ENCODE peak calls at places on chromosomes 12 and 14, in ten cellular contexts. P, S, R, B, E, A, X, D, Q and Y are unnamed samples.

GRCh38 chr12:108765289-108765764 is 34.0 kb upstream of the CORO1C start:
- DNase-seq in R (no peak), Q (no peak), E (no peak), X (no peak), B (no peak), A (no peak), P (no peak), D (no peak), S (no peak), Y (no peak)

GRCh38 chr12:20588057-20588456 is 107.1 kb upstream of the SLCO1C1 start:
- DNase-seq in P (no peak), E (no peak), B (no peak), R (no peak), S (no peak), X (no peak), Q (no peak), A (no peak), D (no peak), Y (no peak)

GRCh38 chr12:26269554-26270284 is 74.3 kb downstream of the SSPN start:
- DNase-seq in B (no peak), E (no peak), D (no peak), Q (no peak), R (no peak), S (no peak), X (no peak), A (no peak), P (no peak), Y (no peak)

GRCh38 chr12:97555547-97556200 is 93.1 kb downstream of the RMST start:
- DNase-seq in D (no peak), R (no peak), S (no peak), P (no peak), A (no peak), X (no peak), B (no peak), E (no peak), Q (no peak), Y (no peak)

GRCh38 chr12:65495233-65495632 is 216.8 kb downstream of the MSRB3 start:
- DNase-seq in A (no peak), X (peak), B (peak), Q (peak), R (no peak), E (peak), P (peak), S (no peak), D (peak), Y (peak)

GRCh38 chr12:41521872-41522379 is 333.8 kb downstream of the PDZRN4 start:
- DNase-seq in D (peak), R (no peak), X (peak), B (peak), P (no peak), Q (no peak), S (no peak), E (peak), A (no peak), Y (peak)

GRCh38 chr12:101823891-101824290 is 6.9 kb downstream of the GNPTAB start:
- DNase-seq in E (peak), A (peak), Q (peak), P (peak), B (no peak), X (peak), S (peak), D (peak), R (no peak), Y (no peak)

GRCh38 chr14:101858791-101859537 is 97.5 kb downstream of the PPP2R5C start:
- DNase-seq in S (no peak), D (no peak), A (no peak), Q (no peak), B (no peak), E (no peak), R (peak), X (no peak), P (no peak), Y (no peak)

GRCh38 chr12:27001663-27002062 is 12.5 kb downstream of the TM7SF3 start:
- DNase-seq in D (no peak), P (no peak), Q (no peak), R (no peak), E (no peak), B (no peak), S (no peak), X (no peak), A (no peak), Y (no peak)

DNA sequence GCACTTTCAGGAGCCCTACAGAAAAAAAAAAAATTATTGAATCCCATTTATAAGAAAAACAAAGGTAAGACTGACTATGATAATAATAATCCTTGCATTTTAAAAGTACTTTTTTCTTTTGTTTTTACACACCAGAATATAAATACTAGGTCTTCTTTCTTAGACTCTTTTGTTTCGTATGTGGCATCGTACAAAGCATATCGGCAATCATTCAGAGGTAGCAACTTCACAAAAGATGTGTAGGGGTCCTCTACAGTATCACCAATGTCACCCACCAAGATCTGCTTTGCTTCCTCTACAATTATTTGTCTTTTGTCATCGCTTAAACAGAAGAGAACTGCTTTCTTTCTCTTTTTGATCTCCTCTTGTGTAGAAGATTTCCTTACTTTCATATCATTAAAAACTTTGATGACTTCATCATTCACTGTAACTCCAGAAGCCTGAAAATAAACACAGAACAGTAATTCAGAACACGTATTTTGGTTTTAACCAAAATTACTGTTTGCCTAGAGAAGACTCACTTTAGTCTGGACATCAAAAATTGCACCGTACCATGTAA is 1.2 kb downstream of the CFL2 start:
- DNase-seq in X (no peak), D (no peak), A (no peak), B (no peak), S (no peak), E (no peak), R (no peak), P (no peak), Q (no peak), Y (no peak)
- H3K4me3 ChIP-seq in X (peak), D (peak), A (peak), B (peak), S (no peak), E (peak), R (peak), P (peak), Q (peak), Y (peak)

GRCh38 chr14:105858676-105859025 is 332.3 kb downstream of the TMEM121 start:
- DNase-seq in Q (no peak), P (no peak), R (peak), D (no peak), E (no peak), A (no peak), X (peak), S (peak), B (no peak), Y (no peak)
- H3K4me3 ChIP-seq in Q (no peak), P (no peak), R (no peak), D (no peak), E (no peak), A (no peak), X (peak), S (no peak), B (no peak), Y (no peak)

GRCh38 chr12:57766464-57767311 is at the start of gene CYP27B1:
- DNase-seq in P (no peak), B (no peak), E (peak), D (peak), A (no peak), R (peak), X (no peak), S (peak), Q (no peak), Y (peak)

GRCh38 chr12:57763881-57764661 is 2.8 kb downstream of the CYP27B1 start:
- DNase-seq in E (no peak), A (no peak), R (no peak), B (no peak), Q (no peak), P (no peak), X (no peak), S (no peak), D (no peak), Y (no peak)

GRCh38 chr12:57764662-57765002 is 2.2 kb downstream of the CYP27B1 start:
- DNase-seq in R (no peak), A (no peak), D (no peak), P (no peak), X (no peak), Q (no peak), S (no peak), B (no peak), E (no peak), Y (no peak)

GRCh38 chr12:57765698-57766463 is 997 bp downstream of the CYP27B1 start:
- DNase-seq in D (no peak), B (no peak), S (no peak), E (peak), A (no peak), Q (no peak), P (no peak), R (no peak), X (no peak), Y (no peak)

GRCh38 chr12:57765003-57765697 is 1.7 kb downstream of the CYP27B1 start:
- DNase-seq in B (no peak), R (peak), D (no peak), E (peak), Q (peak), P (no peak), A (peak), S (no peak), X (peak), Y (peak)
- H3K4me3 ChIP-seq in B (peak), R (peak), D (peak), E (peak), Q (peak), P (peak), A (peak), S (no peak), X (peak), Y (peak)

GRCh38 chr14:34233619-34234018 is 228.4 kb downstream of the SPTSSA start:
- DNase-seq in S (no peak), B (no peak), D (no peak), E (no peak), P (no peak), X (no peak), A (no peak), Q (no peak), R (no peak), Y (no peak)
- H3K4me3 ChIP-seq in S (no peak), B (no peak), D (no peak), E (no peak), P (no peak), X (no peak), A (no peak), Q (no peak), R (no peak), Y (no peak)

GRCh38 chr12:71439613-71440392 is at the start of gene LGR5:
- DNase-seq in S (peak), R (no peak), A (no peak), D (peak), E (peak), B (peak), X (peak), P (no peak), Q (no peak), Y (peak)

GRCh38 chr12:71441350-71441748 is 1.8 kb downstream of the LGR5 start:
- DNase-seq in R (no peak), Q (no peak), B (no peak), S (no peak), X (no peak), A (no peak), D (no peak), E (no peak), P (no peak), Y (no peak)

GRCh38 chr12:71438670-71439361 is 782 bp upstream of the LGR5 start:
- DNase-seq in E (peak), B (no peak), P (no peak), R (no peak), S (peak), A (no peak), X (no peak), Q (no peak), D (peak), Y (no peak)

GRCh38 chr12:71440393-71441349 is 1.1 kb downstream of the LGR5 start:
- DNase-seq in B (no peak), X (no peak), A (peak), D (no peak), R (no peak), S (no peak), E (peak), Q (no peak), P (no peak), Y (no peak)

DNA sequence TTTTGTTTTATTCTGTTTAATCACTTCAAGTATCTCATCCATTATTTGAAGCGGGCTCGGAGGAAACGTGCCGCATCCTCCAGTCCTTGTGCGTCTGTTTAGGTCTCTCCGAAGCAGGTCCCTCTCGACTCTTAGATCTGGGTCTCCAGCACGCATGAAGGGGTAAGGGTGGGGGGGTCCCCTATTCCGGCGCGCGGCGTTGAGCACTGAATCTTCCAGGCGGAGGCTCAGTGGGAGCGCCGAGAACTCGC is 311 bp upstream of the LGR5 start:
- DNase-seq in S (no peak), D (no peak), Q (no peak), B (no peak), R (no peak), P (no peak), A (no peak), X (no peak), E (no peak), Y (no peak)
- H3K4me3 ChIP-seq in S (peak), D (peak), Q (peak), B (peak), R (peak), P (peak), A (peak), X (peak), E (peak), Y (peak)